ENCODE peak calls at places on chromosomes 2 and 18, in four cellular contexts. One of them, this sample, is unnamed.
A peak's percentile ranks its signal among the peaks of the same experiment; 100 is the strongest.

GRCh38 chr2:30565860-30566358 is 118.9 kb downstream of the LCLAT1 start:
- DNase-seq in EH: peak; percentile 6
- DNase-seq in AG04449: no peak
- DNase-seq in T-helper 17 cell: no peak
- DNase-seq in this sample: peak; percentile 26

GRCh38 chr18:45248240-45248903 is 366.9 kb upstream of the SLC14A2 start:
- DNase-seq in EH: peak; percentile 96
- DNase-seq in AG04449: peak; percentile 89
- DNase-seq in T-helper 17 cell: no peak
- DNase-seq in this sample: peak; percentile 73

GRCh38 chr2:233976690-233977294 is 59.6 kb downstream of the TRPM8 start:
- DNase-seq in EH: peak; percentile 75
- DNase-seq in AG04449: peak; percentile 17
- DNase-seq in T-helper 17 cell: no peak
- DNase-seq in this sample: peak; percentile 73

GRCh38 chr2:29304399-29304798 is 189.2 kb downstream of the CLIP4 start:
- DNase-seq in EH: no peak
- DNase-seq in AG04449: no peak
- DNase-seq in T-helper 17 cell: no peak
- DNase-seq in this sample: no peak

GRCh38 chr2:233426619-233427342 is 72.5 kb downstream of the DGKD start:
- DNase-seq in EH: peak; percentile 89
- DNase-seq in AG04449: peak; percentile 71
- DNase-seq in T-helper 17 cell: no peak
- DNase-seq in this sample: no peak

GRCh38 chr2:217842038-217842437 is 160.8 kb downstream of the TNS1 start:
- DNase-seq in EH: no peak
- DNase-seq in AG04449: no peak
- DNase-seq in T-helper 17 cell: no peak
- DNase-seq in this sample: no peak

GRCh38 chr2:151560289-151560688 is 150.6 kb downstream of the RIF1 start:
- DNase-seq in EH: peak; percentile 55
- DNase-seq in AG04449: no peak
- DNase-seq in T-helper 17 cell: no peak
- DNase-seq in this sample: no peak

GRCh38 chr18:48676756-48677368 is 138.0 kb downstream of the CTIF start:
- DNase-seq in EH: peak; percentile 58
- DNase-seq in AG04449: no peak
- DNase-seq in T-helper 17 cell: peak; percentile 58
- DNase-seq in this sample: peak; percentile 82

GRCh38 chr2:67130526-67131309 is 266.4 kb upstream of the ETAA1 start:
- DNase-seq in EH: peak; percentile 55
- DNase-seq in AG04449: no peak
- DNase-seq in T-helper 17 cell: no peak
- DNase-seq in this sample: no peak